ENCODE peak calls at places on chromosomes 1 and 21, in four cellular contexts. O is NCI-H774, U is K562, N is anterior cingulate cortex. Y is an unnamed sample.

GRCh38 chr1:101444873-101445618 is 208.2 kb downstream of the S1PR1 start:
- DNase-seq in O (no peak), U (no peak), N (no peak), Y (no peak)

GRCh38 chr1:47569261-47569660 is 131.4 kb downstream of the FOXD2 start:
- DNase-seq in O (no peak), U (no peak), N (no peak), Y (no peak)

GRCh38 chr1:211632117-211632807 is 43.2 kb downstream of the NEK2 start:
- DNase-seq in O (no peak), U (no peak), N (no peak), Y (no peak)

GRCh38 chr1:235293322-235293942 is 34.5 kb downstream of the ARID4B start:
- DNase-seq in O (no peak), U (no peak), N (no peak), Y (no peak)

GRCh38 chr1:206890125-206890637 is 7.1 kb upstream of the IL24 start:
- DNase-seq in O (no peak), U (no peak), N (no peak), Y (no peak)

GRCh38 chr1:35650416-35650815 is 9.1 kb upstream of the PSMB2 start:
- DNase-seq in O (peak), U (no peak), N (no peak), Y (peak)

GRCh38 chr1:39261712-39262221 is 57.3 kb downstream of the MACF1 start:
- DNase-seq in O (no peak), U (no peak), N (no peak), Y (no peak)

GRCh38 chr1:150259758-150260669 is 2.4 kb downstream of the CA14 start:
- DNase-seq in O (peak), U (no peak), N (peak), Y (peak)

GRCh38 chr1:246139745-246140182 is 367.3 kb downstream of the SMYD3 start:
- DNase-seq in O (no peak), U (peak), N (no peak), Y (no peak)

GRCh38 chr1:7885513-7886298 is 32.8 kb upstream of the UTS2 start:
- DNase-seq in O (peak), U (peak), N (no peak), Y (peak)

GRCh38 chr1:103461171-103462105 is 64.1 kb upstream of the RNPC3 start:
- DNase-seq in O (peak), U (no peak), N (no peak), Y (no peak)

GRCh38 chr1:84101204-84101603 is 42.9 kb upstream of the PRKACB start:
- DNase-seq in O (no peak), U (no peak), N (no peak), Y (no peak)

GRCh38 chr1:18999287-18999852 is 42.9 kb upstream of the IFFO2 start:
- DNase-seq in O (no peak), U (no peak), N (no peak), Y (no peak)

GRCh38 chr1:206854401-206855129 is 10.9 kb upstream of the IL20 start:
- DNase-seq in O (no peak), U (no peak), N (no peak), Y (no peak)

GRCh38 chr1:48794815-48795214 is 18.1 kb upstream of the BEND5 start:
- DNase-seq in O (no peak), U (no peak), N (no peak), Y (no peak)

GRCh38 chr1:103198996-103199395 is 90.7 kb upstream of the COL11A1 start:
- DNase-seq in O (no peak), U (no peak), N (no peak), Y (no peak)

GRCh38 chr1:173475564-173476196 is 1.5 kb upstream of the PRDX6 start:
- DNase-seq in O (no peak), U (no peak), N (no peak), Y (no peak)

GRCh38 chr21:38166214-38166547 is 90.6 kb upstream of the KCNJ15 start:
- DNase-seq in O (no peak), U (no peak), N (no peak), Y (no peak)

GRCh38 chr1:44261475-44261853 is 48.2 kb downstream of the DMAP1 start:
- DNase-seq in O (no peak), U (no peak), N (no peak), Y (no peak)

GRCh38 chr1:189962171-189962570 is 515.5 kb downstream of the BRINP3 start:
- DNase-seq in O (no peak), U (no peak), N (no peak), Y (no peak)

GRCh38 chr1:161905269-161905884 is 118.3 kb downstream of the OLFML2B start:
- DNase-seq in O (no peak), U (peak), N (no peak), Y (no peak)

GRCh38 chr1:1437904-1438376 is 2.5 kb downstream of the VWA1 start:
- DNase-seq in O (no peak), U (peak), N (no peak), Y (no peak)

GRCh38 chr1:223508819-223509218 is 115.6 kb downstream of the CCDC185 start:
- DNase-seq in O (no peak), U (no peak), N (no peak), Y (no peak)

GRCh38 chr1:241485554-241485992 is 34.0 kb downstream of the FH start:
- DNase-seq in O (peak), U (peak), N (no peak), Y (no peak)

GRCh38 chr1:58779837-58780585 is 3.8 kb downstream of the JUN start:
- DNase-seq in O (peak), U (no peak), N (no peak), Y (peak)

GRCh38 chr1:18480315-18481189 is at the start of gene KLHDC7A:
- DNase-seq in O (no peak), U (no peak), N (peak), Y (peak)